ENCODE peak calls at places on chromosome 22, in nine cellular contexts. H is A549, E is cardiac muscle cell, Z is lower lobe of right lung, G is spleen, I is Panc1, Y is ovary, X is heart left ventricle, U is WERI-Rb-1. J is an unnamed sample. For H3K9me3, the result is how much of the 10 kb centered on the place peaks cover.

GRCh38 chr22:25747245-25747944 is 5.4 kb downstream of the MYO18B start:
- DNase-seq in E (peak), I (no peak), Y (peak), H (peak), Z (no peak), X (no peak), U (no peak), G (no peak), J (peak)

GRCh38 chr22:30485362-30485988 is 13.7 kb upstream of the SEC14L3 start:
- DNase-seq in Y (peak), Z (peak), H (peak), G (peak), I (peak), E (peak), U (peak), X (peak), J (peak)

GRCh38 chr22:25702046-25702445 is 39.9 kb upstream of the MYO18B start:
- DNase-seq in E (peak), U (no peak), G (no peak), X (no peak), H (no peak), Z (no peak), I (no peak), Y (no peak), J (no peak)

GRCh38 chr22:26041931-26042330 is 127.3 kb upstream of the SEZ6L start:
- DNase-seq in U (no peak), G (no peak), Y (no peak), Z (no peak), I (no peak), X (no peak), H (no peak), E (no peak), J (no peak)

GRCh38 chr22:33606495-33606894 is 313.8 kb downstream of the LARGE1 start:
- DNase-seq in E (no peak), G (no peak), Y (no peak), Z (no peak), I (no peak), U (peak), H (no peak), X (no peak), J (no peak)

GRCh38 chr22:44667829-44668189 is 34.2 kb upstream of the PRR5 start:
- DNase-seq in H (no peak), X (no peak), Z (peak), G (no peak), E (no peak), Y (no peak), I (no peak), U (no peak), J (no peak)

GRCh38 chr22:27972732-27973698 is 54.0 kb upstream of the PITPNB start:
- DNase-seq in Y (no peak), H (no peak), I (no peak), Z (no peak), G (no peak), U (no peak), E (peak), X (no peak), J (no peak)

GRCh38 chr22:45838257-45838891 is 138.6 kb downstream of the WNT7B start:
- DNase-seq in H (no peak), Z (no peak), X (no peak), U (no peak), G (no peak), Y (no peak), E (no peak), I (no peak), J (no peak)

GRCh38 chr22:32331236-32331917 is 26.3 kb upstream of the RFPL3 start:
- DNase-seq in E (no peak), Y (no peak), Z (no peak), U (no peak), H (no peak), X (no peak), G (peak), I (no peak), J (peak)

GRCh38 chr22:17477401-17477833 is 85.9 kb upstream of the SLC25A18 start:
- DNase-seq in E (peak), Z (peak), U (no peak), I (no peak), X (peak), G (no peak), Y (peak), H (no peak), J (no peak)

GRCh38 chr22:20251491-20251890 is 16.6 kb downstream of the RTN4R start:
- DNase-seq in E (no peak), H (no peak), U (no peak), Y (no peak), X (no peak), I (no peak), Z (no peak), G (no peak), J (no peak)

GRCh38 chr22:28773461-28773867 is 969 bp downstream of the CCDC117 start:
- DNase-seq in G (no peak), H (peak), Y (no peak), Z (no peak), I (no peak), X (no peak), E (peak), U (no peak), J (no peak)

GRCh38 chr22:45272498-45272897 is 12.3 kb upstream of the UPK3A start:
- DNase-seq in G (no peak), Y (no peak), I (no peak), U (no peak), X (no peak), Z (no peak), E (no peak), H (no peak), J (peak)

GRCh38 chr22:30636226-30637077 is 871 bp downstream of the SLC35E4 start:
- DNase-seq in Y (peak), X (peak), G (peak), U (no peak), E (no peak), Z (peak), H (no peak), I (no peak), J (no peak)

GRCh38 chr22:23305922-23306374 is 125.6 kb downstream of the BCR start:
- DNase-seq in Y (peak), G (peak), X (peak), I (no peak), E (peak), Z (peak), H (no peak), U (no peak), J (peak)

GRCh38 chr22:46054091-46054877 is 77.3 kb upstream of the WNT7B start:
- DNase-seq in E (peak), Y (peak), U (no peak), X (peak), G (peak), Z (peak), H (no peak), I (no peak), J (peak)

GRCh38 chr22:23531283-23531921 is 48.7 kb downstream of the IGLL1 start:
- DNase-seq in U (no peak), Z (peak), G (peak), E (no peak), X (no peak), Y (peak), I (no peak), H (no peak), J (no peak)

GRCh38 chr22:45785458-45785857 is 113.8 kb downstream of the ATXN10 start:
- DNase-seq in E (no peak), G (no peak), Y (no peak), Z (no peak), U (no peak), H (peak), I (no peak), X (no peak), J (no peak)

GRCh38 chr22:39027717-39028116 is 6.8 kb downstream of the APOBEC3D start:
- DNase-seq in Z (no peak), I (no peak), H (no peak), E (no peak), Y (no peak), U (no peak), X (no peak), G (no peak), J (no peak)

GRCh38 chr22:49767355-49768062 is 60.2 kb downstream of the BRD1 start:
- DNase-seq in Y (peak), U (peak), I (peak), Z (peak), H (peak), X (no peak), E (peak), G (peak), J (peak)

GRCh38 chr22:38845368-38845740 is 1.5 kb upstream of the NPTXR start:
- DNase-seq in E (no peak), H (no peak), U (no peak), X (no peak), Z (no peak), G (no peak), I (no peak), Y (no peak), J (no peak)

GRCh38 chr22:27473533-27473932 is 328.0 kb downstream of the MN1 start:
- DNase-seq in E (no peak), X (no peak), Y (no peak), G (no peak), I (no peak), Z (no peak), U (no peak), H (no peak), J (no peak)

GRCh38 chr22:31230155-31230870 is 18.2 kb downstream of the LIMK2 start:
- DNase-seq in E (peak), H (no peak), X (no peak), U (no peak), I (no peak), G (no peak), Z (no peak), Y (no peak), J (no peak)

GRCh38 chr22:28855355-28856094 is 27.8 kb upstream of the ZNRF3 start:
- DNase-seq in Z (no peak), X (peak), H (peak), Y (peak), I (peak), E (peak), G (no peak), U (peak), J (no peak)

GRCh38 chr22:50170453-50171318 is at the start of gene PANX2:
- DNase-seq in I (no peak), U (no peak), X (no peak), Y (no peak), G (peak), E (peak), H (no peak), Z (no peak), J (peak)

GRCh38 chr22:20186183-20186870 is 35.5 kb upstream of the CCDC188 start:
- DNase-seq in U (peak), X (no peak), Y (no peak), G (no peak), H (no peak), Z (no peak), I (no peak), E (no peak), J (no peak)

GRCh38 chr22:31192513-31192912 is 19.6 kb upstream of the LIMK2 start:
- DNase-seq in I (no peak), H (no peak), Y (no peak), E (peak), G (no peak), X (no peak), U (no peak), Z (no peak), J (no peak)

GRCh38 chr22:38026130-38027111 is 30.8 kb upstream of the PICK1 start:
- DNase-seq in Y (no peak), I (no peak), H (no peak), G (no peak), X (no peak), E (no peak), U (no peak), Z (peak), J (no peak)

GRCh38 chr22:30432096-30432495 is 6.5 kb downstream of the MTFP1 start:
- DNase-seq in E (no peak), H (no peak), Z (no peak), X (no peak), U (no peak), G (no peak), Y (no peak), I (no peak), J (no peak)

GRCh38 chr22:35154937-35155387 is 89.0 kb downstream of the ISX start:
- DNase-seq in X (peak), G (peak), I (peak), U (peak), H (peak), Y (peak), Z (peak), E (peak), J (no peak)

GRCh38 chr22:42270512-42271190 is at the start of gene TCF20:
- DNase-seq in G (peak), U (peak), Z (peak), H (peak), Y (peak), X (peak), E (peak), I (no peak), J (peak)

GRCh38 chr22:42271191-42271813 is 849 bp upstream of the TCF20 start:
- DNase-seq in Z (no peak), I (no peak), E (no peak), G (no peak), H (no peak), U (no peak), X (no peak), Y (no peak), J (no peak)

GRCh38 chr22:42270178-42270511 is 308 bp downstream of the TCF20 start:
- DNase-seq in G (no peak), E (no peak), U (peak), Z (no peak), Y (no peak), H (no peak), I (no peak), X (peak), J (no peak)

GRCh38 chr22:42269407-42270177 is 861 bp downstream of the TCF20 start:
- DNase-seq in E (peak), I (no peak), G (peak), H (peak), U (peak), Y (peak), Z (peak), X (peak), J (peak)

GRCh38 chr22:42268852-42269406 is 1.5 kb downstream of the TCF20 start:
- DNase-seq in E (no peak), X (no peak), Y (no peak), U (no peak), H (no peak), Z (no peak), G (no peak), I (no peak), J (no peak)
- H3K4me3 ChIP-seq in E (peak), X (peak), Y (peak), U (peak), H (peak), Z (peak), G (peak), I (peak), J (peak)

GRCh38 chr22:36506637-36507517 is at the start of gene FOXRED2:
- DNase-seq in E (peak), Z (peak), H (peak), U (peak), G (peak), Y (peak), I (no peak), X (peak), J (peak)

GRCh38 chr22:36510966-36511881 is 4.4 kb upstream of the FOXRED2 start:
- DNase-seq in Y (peak), X (no peak), U (peak), Z (no peak), H (peak), G (no peak), I (no peak), E (peak), J (no peak)

GRCh38 chr22:36505998-36506635 is 723 bp downstream of the FOXRED2 start:
- DNase-seq in E (no peak), G (peak), Z (no peak), Y (peak), X (peak), H (no peak), U (no peak), I (no peak), J (no peak)

GRCh38 chr22:36510384-36510783 is 3.5 kb upstream of the FOXRED2 start:
- DNase-seq in I (no peak), H (no peak), E (no peak), X (no peak), Y (no peak), Z (no peak), G (no peak), U (no peak), J (peak)

GRCh38 chr22:36507518-36508010 is 724 bp upstream of the FOXRED2 start:
- DNase-seq in Z (no peak), Y (no peak), H (no peak), X (no peak), I (no peak), G (no peak), U (no peak), E (no peak), J (no peak)
- H3K27ac ChIP-seq in Z (peak), Y (peak), H (peak), X (peak), I (peak), G (peak), U (peak), E (peak), J (peak)

DNA sequence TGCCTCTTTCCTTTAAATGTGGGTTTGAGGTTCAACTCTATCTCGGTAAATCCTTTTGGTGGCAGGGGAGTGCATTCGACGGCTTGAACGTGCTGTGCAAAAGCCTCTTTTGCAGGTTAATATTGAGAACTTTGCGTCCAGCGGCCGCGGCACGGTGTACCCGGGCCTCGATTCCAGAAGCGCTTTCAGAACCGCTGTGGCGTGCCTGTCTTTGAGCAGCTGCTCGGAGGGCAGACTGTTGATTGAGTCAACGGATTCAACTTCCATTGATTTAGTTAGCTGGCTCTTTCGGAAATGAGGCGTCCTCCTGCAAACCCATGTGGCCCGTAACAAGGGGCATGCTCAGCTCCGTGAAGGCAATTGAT is 1247.8 kb downstream of the BRD1 start:
- DNase-seq in G (no peak), Y (no peak), U (no peak), X (no peak), Z (peak), H (no peak), I (no peak), E (no peak), J (no peak)
- H3K9me3 ChIP-seq in G (under half), Y (under half), U (under half), X (under half), Z (under half), H (under half), I (under half), E (under half), J (under half)

DNA sequence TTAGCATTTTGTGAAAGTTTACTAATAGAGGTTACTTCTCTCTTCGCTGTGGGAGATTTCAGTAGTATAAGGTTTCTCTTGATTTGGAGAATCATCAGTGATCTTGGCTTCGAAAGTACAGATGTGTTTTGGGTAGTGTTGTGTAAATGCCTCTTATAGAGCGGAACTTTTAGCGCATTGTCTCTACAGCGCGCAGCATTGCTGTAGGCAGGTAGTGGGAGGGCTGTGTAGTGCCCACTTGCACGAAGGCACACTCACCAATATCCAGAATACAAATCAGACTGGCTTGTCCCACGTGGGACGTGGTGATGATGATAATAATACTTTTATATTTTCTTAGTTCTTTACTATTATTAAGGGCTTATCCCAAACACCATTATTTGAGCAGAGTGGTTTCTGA is 51.4 kb downstream of the FAM83F start:
- DNase-seq in G (no peak), X (no peak), Y (no peak), U (no peak), I (no peak), E (no peak), Z (no peak), H (no peak), J (no peak)
- H3K4me3 ChIP-seq in G (peak), X (peak), Y (no peak), U (peak), I (peak), E (peak), Z (peak), H (no peak), J (no peak)